ENCODE peak calls at places on chromosomes 12 and 14, in six cellular contexts. L is tibial nerve, M is heart left ventricle, V is body of pancreas, Q is uterus, H is breast epithelium. G is an unnamed sample.

GRCh38 chr12:107404981-107405380 is 280.6 kb upstream of the PWP1 start:
- DNase-seq in V (no peak), H (no peak), Q (no peak), L (no peak), M (no peak), G (no peak)

GRCh38 chr12:114479831-114480230 is 73.9 kb upstream of the TBX5 start:
- DNase-seq in V (no peak), H (no peak), M (no peak), L (no peak), Q (no peak), G (no peak)

GRCh38 chr12:3805058-3805457 is 52.1 kb upstream of the CRACR2A start:
- DNase-seq in H (no peak), V (no peak), L (no peak), M (no peak), Q (no peak), G (no peak)

GRCh38 chr12:23585156-23585781 is 364.2 kb downstream of the SOX5 start:
- DNase-seq in H (no peak), Q (no peak), M (no peak), L (no peak), V (no peak), G (no peak)

GRCh38 chr14:61188936-61189808 is 92.0 kb downstream of the TMEM30B start:
- DNase-seq in V (peak), Q (peak), M (peak), L (peak), H (peak), G (peak)

GRCh38 chr12:5733136-5733755 is 211.8 kb downstream of the ANO2 start:
- DNase-seq in H (no peak), V (peak), L (no peak), Q (no peak), M (no peak), G (no peak)

GRCh38 chr14:92702441-92702918 is 45.9 kb downstream of the LGMN start:
- DNase-seq in L (no peak), H (no peak), V (no peak), M (no peak), Q (no peak), G (no peak)

GRCh38 chr14:61365667-61366194 is 44.4 kb downstream of the PRKCH start:
- DNase-seq in L (no peak), M (no peak), Q (no peak), V (no peak), H (no peak), G (no peak)

GRCh38 chr12:71425568-71425967 is 14.0 kb upstream of the LGR5 start:
- DNase-seq in H (no peak), V (no peak), Q (no peak), M (no peak), L (no peak), G (no peak)

GRCh38 chr14:91332448-91333059 is 85.1 kb downstream of the CCDC88C start:
- DNase-seq in M (no peak), H (no peak), L (no peak), V (peak), Q (no peak), G (no peak)

GRCh38 chr14:95052016-95052585 is 105.2 kb downstream of the DICER1 start:
- DNase-seq in V (no peak), H (no peak), L (no peak), M (no peak), Q (peak), G (no peak)

GRCh38 chr14:52325126-52325525 is 11.0 kb downstream of the PTGER2 start:
- DNase-seq in Q (no peak), H (no peak), L (no peak), M (no peak), V (no peak), G (no peak)

GRCh38 chr14:71049435-71050147 is 142.3 kb downstream of the PCNX1 start:
- DNase-seq in L (no peak), H (no peak), V (no peak), M (no peak), Q (no peak), G (no peak)

GRCh38 chr14:101122114-101122854 is 218.8 kb upstream of the RTL1 start:
- DNase-seq in H (no peak), Q (no peak), L (peak), M (no peak), V (no peak), G (no peak)

GRCh38 chr12:90915353-90915752 is 39.6 kb downstream of the CCER1 start:
- DNase-seq in V (no peak), H (no peak), Q (no peak), L (no peak), M (no peak), G (no peak)

GRCh38 chr12:58104443-58104842 is 163.1 kb downstream of the ATP23 start:
- DNase-seq in Q (no peak), H (no peak), L (no peak), V (no peak), M (no peak), G (no peak)

GRCh38 chr12:124910561-124911478 is 3.6 kb downstream of the UBC start:
- DNase-seq in L (peak), H (no peak), Q (no peak), M (no peak), V (no peak), G (no peak)

GRCh38 chr12:115774148-115774905 is 503.2 kb downstream of the MED13L start:
- DNase-seq in L (no peak), V (no peak), M (no peak), H (no peak), Q (no peak), G (no peak)

GRCh38 chr12:128068211-128068610 is 198.8 kb upstream of the TMEM132C start:
- DNase-seq in V (no peak), H (no peak), M (no peak), L (no peak), Q (no peak), G (no peak)

GRCh38 chr14:64095620-64096019 is 198.6 kb downstream of the ESR2 start:
- DNase-seq in H (no peak), Q (no peak), L (no peak), M (no peak), V (no peak), G (no peak)

GRCh38 chr12:79691299-79692248 is 810 bp upstream of the PAWR start:
- DNase-seq in H (no peak), V (no peak), L (peak), Q (no peak), M (no peak), G (no peak)

GRCh38 chr14:71143391-71144290 is 236.4 kb downstream of the PCNX1 start:
- DNase-seq in M (no peak), V (no peak), L (no peak), Q (no peak), H (no peak), G (no peak)

GRCh38 chr12:15164997-15165659 is 56.1 kb downstream of the RERG start:
- DNase-seq in L (no peak), V (no peak), M (no peak), Q (peak), H (no peak), G (no peak)

GRCh38 chr12:111578276-111578970 is 20.7 kb downstream of the ATXN2 start:
- DNase-seq in V (no peak), M (no peak), Q (no peak), L (no peak), H (no peak), G (no peak)

GRCh38 chr14:99508896-99509629 is 27.9 kb downstream of the CCNK start:
- DNase-seq in H (no peak), Q (no peak), M (no peak), V (peak), L (no peak), G (no peak)

GRCh38 chr12:113361574-113362370 is 3.4 kb downstream of the PLBD2 start:
- DNase-seq in Q (no peak), M (no peak), V (no peak), L (no peak), H (no peak), G (no peak)

GRCh38 chr12:129911437-129912049 is 7.7 kb upstream of the TMEM132D start:
- DNase-seq in Q (no peak), V (peak), M (no peak), H (no peak), L (no peak), G (peak)

GRCh38 chr12:52980773-52981423 is 25.4 kb upstream of the EIF4B start:
- DNase-seq in Q (peak), M (peak), L (peak), H (peak), V (peak), G (peak)
- TF ChIP-seq POLR2A in Q (no peak), M (no peak), L (no peak), H (no peak), V (no peak), G (no peak)

GRCh38 chr14:74350944-74351323 is 2.7 kb downstream of the VRTN start:
- DNase-seq in L (no peak), Q (no peak), V (no peak), H (no peak), M (no peak), G (no peak)

GRCh38 chr14:74348735-74349463 is 628 bp downstream of the VRTN start:
- DNase-seq in Q (no peak), M (no peak), V (no peak), H (no peak), L (no peak), G (no peak)

GRCh38 chr14:74348241-74348734 is at the start of gene VRTN:
- DNase-seq in Q (no peak), M (no peak), H (no peak), L (no peak), V (no peak), G (no peak)

GRCh38 chr14:74350211-74350943 is 2.1 kb downstream of the VRTN start:
- DNase-seq in M (no peak), V (no peak), Q (no peak), L (no peak), H (no peak), G (no peak)

DNA sequence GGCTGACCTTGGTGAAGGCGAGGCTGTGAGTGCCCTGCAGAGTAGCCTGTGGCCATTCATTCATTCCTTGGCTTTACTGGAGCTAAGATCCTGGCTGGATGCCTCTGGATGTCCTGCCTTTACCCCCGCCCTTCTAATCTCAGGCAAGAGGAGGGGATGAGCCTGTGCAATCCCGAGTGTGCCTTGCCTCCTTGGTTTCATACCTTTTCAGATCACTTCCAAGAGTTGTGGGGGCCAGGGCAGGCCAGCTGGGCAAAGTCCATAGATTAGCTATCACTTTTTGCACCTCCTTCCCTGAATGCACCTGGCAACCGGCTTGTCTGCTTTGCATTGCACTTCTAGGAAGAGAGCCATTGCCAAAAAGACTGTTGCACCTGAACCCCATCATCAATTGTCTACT is 1.5 kb downstream of the VRTN start:
- DNase-seq in Q (no peak), H (no peak), M (no peak), V (peak), L (no peak), G (no peak)
- TF ChIP-seq POLR2A in Q (no peak), H (no peak), M (no peak), V (no peak), L (no peak), G (no peak)

GRCh38 chr12:65836419-65837197 is 12.3 kb downstream of the HMGA2 start:
- DNase-seq in V (no peak), Q (no peak), M (no peak), L (no peak), H (no peak), G (no peak)
- TF ChIP-seq POLR2A in V (no peak), Q (no peak), M (no peak), L (no peak), H (no peak), G (no peak)

GRCh38 chr12:9107542-9107873 is 8.2 kb downstream of the A2M start:
- DNase-seq in H (no peak), M (no peak), L (no peak), Q (no peak), V (no peak), G (no peak)
- TF ChIP-seq POLR2A in H (no peak), M (no peak), L (no peak), Q (no peak), V (no peak), G (no peak)

DNA sequence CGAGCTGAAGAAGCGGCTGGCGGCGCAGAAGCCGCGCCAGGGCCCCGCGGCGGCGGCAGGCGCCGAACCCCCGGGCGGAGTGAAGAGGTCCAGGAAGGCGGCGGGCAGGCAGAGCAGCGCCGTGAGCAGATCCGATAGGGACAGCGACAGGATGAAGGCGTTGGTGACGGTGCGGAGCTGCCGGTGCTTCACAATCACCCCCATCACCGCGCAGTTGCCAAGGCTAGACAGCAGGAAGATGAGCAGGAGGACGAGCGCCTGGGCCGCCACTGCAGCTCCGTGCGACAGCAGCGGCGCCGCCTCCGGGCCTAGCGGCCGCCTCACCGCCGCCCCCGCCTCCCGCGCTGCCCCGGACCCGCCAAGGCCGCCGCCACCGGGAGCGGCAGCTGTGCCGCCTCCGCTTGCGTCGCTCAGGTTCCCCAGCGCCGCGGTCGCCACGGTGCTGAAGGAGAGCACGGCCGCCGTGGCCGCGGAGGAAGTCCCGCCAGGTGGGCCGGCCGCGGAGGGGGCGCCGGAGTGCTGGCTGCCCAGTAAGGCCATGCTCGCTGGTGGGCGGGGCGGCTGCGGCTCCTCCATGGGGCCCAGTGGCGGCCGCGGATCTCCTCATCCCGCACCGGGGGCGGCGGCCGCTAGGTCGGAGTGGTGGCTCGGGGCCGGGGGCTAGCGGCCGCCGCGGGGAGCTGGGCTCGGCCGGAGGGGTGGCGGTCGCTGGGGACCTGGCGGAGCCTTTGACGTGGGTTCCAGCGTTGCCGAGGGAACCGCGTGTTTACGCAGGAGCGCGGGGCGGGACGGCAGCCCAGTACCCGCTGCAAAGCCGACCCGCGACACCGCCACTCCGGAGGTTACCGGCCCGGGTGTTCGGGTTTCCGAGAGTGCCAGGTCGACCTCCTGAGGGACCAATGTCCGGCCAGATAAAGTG is at the start of gene GPR135:
- DNase-seq in Q (peak), H (peak), M (peak), L (peak), V (peak), G (peak)
- TF ChIP-seq POLR2A in Q (no peak), H (no peak), M (no peak), L (no peak), V (peak), G (no peak)

DNA sequence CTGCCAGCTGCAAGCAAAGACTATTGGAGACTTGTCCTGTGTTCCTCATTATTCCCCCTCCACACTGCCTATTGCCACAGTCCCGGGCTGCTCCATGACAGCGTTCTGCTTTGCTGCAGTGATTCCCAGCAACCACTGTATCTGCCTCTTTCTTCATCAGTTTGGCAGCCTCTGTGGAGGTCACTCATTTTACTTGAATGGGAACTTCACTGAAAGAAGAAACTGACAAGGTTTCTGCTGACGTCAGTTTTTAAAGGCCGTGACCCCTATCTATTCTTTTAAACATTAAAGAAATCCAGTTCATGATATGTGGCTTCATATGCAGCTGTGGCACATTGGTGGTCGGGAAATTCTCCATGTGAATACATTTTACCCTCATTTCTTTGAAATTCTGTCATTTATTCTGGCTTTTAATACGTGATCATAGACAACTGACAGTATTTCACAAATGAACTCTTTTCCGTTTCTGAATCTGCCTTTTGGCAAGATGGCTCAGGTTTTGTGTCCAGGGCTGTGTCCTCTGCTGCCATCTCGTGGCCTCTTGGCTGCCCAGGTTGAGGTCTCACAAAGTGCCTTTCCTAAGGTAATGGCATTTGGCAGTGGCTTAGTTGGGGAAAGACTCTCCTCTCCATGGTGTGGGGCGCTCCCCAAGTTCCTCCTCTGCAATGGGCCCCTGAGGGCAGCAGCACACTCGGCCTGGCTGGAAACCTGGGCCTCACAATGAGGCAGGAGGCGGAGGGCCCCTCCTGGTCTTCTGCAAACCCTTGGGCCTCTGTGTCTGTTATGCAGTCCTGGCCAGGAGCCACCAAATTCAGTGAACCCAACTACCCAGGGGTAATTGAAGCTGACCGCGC is 5.9 kb downstream of the TMEM253 start:
- DNase-seq in L (peak), Q (peak), M (peak), H (peak), V (peak), G (no peak)
- TF ChIP-seq POLR2A in L (no peak), Q (no peak), M (no peak), H (no peak), V (no peak), G (no peak)